ENCODE peak calls at places on chromosomes 3 and 15, in five cellular contexts. C is Right ventricle myocardium superior; X is heart left ventricle; V is dorsolateral prefrontal cortex; U is activated T-helper 9 cell treated with anti-CD3 and anti-CD28 coated beads, Interleukin-2, amount 50 U/mL, for 16 hours. P is an unnamed sample.

GRCh38 chr3:10600159-10601125 is 95.1 kb upstream of the ATP2B2 start:
- DNase-seq in X (no peak), V (peak), C (no peak), U (no peak), P (no peak)

GRCh38 chr3:186784820-186785516 is 1.6 kb downstream of the EIF4A2 start:
- DNase-seq in U (no peak), C (no peak), V (no peak), X (no peak), P (no peak)

GRCh38 chr15:71647479-71647792 is 162.9 kb upstream of the NR2E3 start:
- DNase-seq in U (no peak), X (no peak), C (no peak), V (no peak), P (no peak)

GRCh38 chr3:99499235-99499798 is 139.1 kb upstream of the COL8A1 start:
- DNase-seq in X (no peak), U (no peak), C (no peak), V (peak), P (no peak)

GRCh38 chr15:39704684-39705083 is 78.0 kb downstream of the FSIP1 start:
- DNase-seq in U (no peak), C (no peak), V (no peak), X (no peak), P (no peak)

GRCh38 chr15:62565620-62566019 is 400.5 kb upstream of the C2CD4B start:
- DNase-seq in X (no peak), V (no peak), U (no peak), C (no peak), P (no peak)

GRCh38 chr3:69084326-69084667 is 440 bp upstream of the ARL6IP5 start:
- DNase-seq in C (no peak), U (no peak), X (no peak), V (no peak), P (no peak)

GRCh38 chr3:190513409-190514162 is at the start of gene IL1RAP:
- DNase-seq in U (peak), V (peak), C (peak), X (peak), P (peak)

GRCh38 chr15:90986790-90987507 is 7.4 kb downstream of the PRC1 start:
- DNase-seq in U (no peak), V (no peak), C (no peak), X (no peak), P (no peak)

GRCh38 chr15:88652456-88653199 is 13.8 kb downstream of the ISG20 start:
- DNase-seq in V (no peak), X (no peak), C (no peak), U (no peak), P (no peak)

GRCh38 chr3:5305681-5305983 is 118.1 kb downstream of the EDEM1 start:
- DNase-seq in X (no peak), U (no peak), C (no peak), V (no peak), P (no peak)

GRCh38 chr15:63888146-63888545 is 54.4 kb upstream of the HERC1 start:
- DNase-seq in V (peak), C (no peak), X (no peak), U (no peak), P (peak)

GRCh38 chr15:31297880-31298456 is 28.7 kb upstream of the KLF13 start:
- DNase-seq in C (no peak), U (no peak), X (no peak), V (no peak), P (no peak)

GRCh38 chr15:76061700-76062099 is 1.9 kb downstream of the TMEM266 start:
- DNase-seq in X (no peak), V (no peak), U (no peak), C (no peak), P (no peak)

GRCh38 chr15:100687532-100688215 is 85.3 kb downstream of the ASB7 start:
- DNase-seq in U (no peak), X (no peak), C (no peak), V (no peak), P (no peak)

GRCh38 chr3:34856577-34856976 is 782.7 kb upstream of the ARPP21 start:
- DNase-seq in U (no peak), C (no peak), X (no peak), V (no peak), P (no peak)

GRCh38 chr15:41796457-41796856 is 22.2 kb downstream of the MAPKBP1 start:
- DNase-seq in U (no peak), C (no peak), X (no peak), V (no peak), P (no peak)

GRCh38 chr3:10248984-10249748 is 907 bp downstream of the TATDN2 start:
- DNase-seq in C (peak), V (no peak), X (no peak), U (peak), P (no peak)

GRCh38 chr3:117036259-117036799 is 326.8 kb downstream of the TUSC7 start:
- DNase-seq in U (no peak), X (no peak), C (no peak), V (no peak), P (no peak)

GRCh38 chr3:184172681-184173373 is 1.8 kb upstream of the AP2M1 start:
- DNase-seq in V (no peak), C (no peak), X (no peak), U (no peak), P (no peak)

GRCh38 chr3:55964491-55964980 is 477.4 kb upstream of the WNT5A start:
- DNase-seq in U (no peak), X (no peak), V (no peak), C (no peak), P (no peak)

GRCh38 chr15:50315814-50316630 is 39.0 kb downstream of the GABPB1 start:
- DNase-seq in C (no peak), X (no peak), V (no peak), U (no peak), P (no peak)

GRCh38 chr3:196177567-196177966 is 33.6 kb downstream of the ZDHHC19 start:
- DNase-seq in C (peak), V (no peak), U (no peak), X (no peak), P (peak)

GRCh38 chr3:126448893-126449180 is 26.9 kb downstream of the ZXDC start:
- DNase-seq in C (no peak), U (no peak), X (no peak), V (no peak), P (no peak)

GRCh38 chr15:100900136-100900894 is 18.8 kb upstream of the LRRK1 start:
- DNase-seq in U (no peak), X (no peak), V (no peak), C (no peak), P (no peak)

GRCh38 chr3:30548605-30549004 is 57.8 kb upstream of the TGFBR2 start:
- DNase-seq in V (no peak), X (no peak), U (no peak), C (no peak), P (no peak)

GRCh38 chr15:67825880-67826716 is 789 bp downstream of the SKOR1 start:
- DNase-seq in U (no peak), C (no peak), V (no peak), X (no peak), P (peak)

GRCh38 chr3:180563411-180563810 is 38.6 kb upstream of the TTC14 start:
- DNase-seq in C (no peak), U (no peak), X (no peak), V (no peak), P (no peak)

GRCh38 chr15:46442196-46442595 is 807.4 kb downstream of the SQOR start:
- DNase-seq in X (no peak), U (no peak), V (no peak), C (peak), P (no peak)

GRCh38 chr3:128710816-128711433 is 15.1 kb upstream of the RAB7A start:
- DNase-seq in C (no peak), V (no peak), X (no peak), U (no peak), P (no peak)

P was measured in posterior cingulate gyrus.